ENCODE peak calls at places on chromosome 2, in ten cellular contexts. N is kidney tubule cell, R is lower leg skin, X is fibroblast of the aortic adventitia, S is breast epithelium, G is left cardiac atrium, V is GM03348, Q is KBM-7, E is mesenchymal stem cell, J is left colon. C is an unnamed sample.

GRCh38 chr2:172554352-172555271 is 1.3 kb upstream of the PDK1 start:
- DNase-seq in X (no peak), G (no peak), E (no peak), Q (peak), S (no peak), J (no peak), N (peak), V (no peak), R (no peak), C (no peak)

GRCh38 chr2:239839306-239839705 is 185.8 kb downstream of the NDUFA10 start:
- DNase-seq in X (no peak), J (no peak), V (no peak), G (no peak), N (no peak), S (no peak), E (no peak), Q (no peak), R (peak), C (no peak)

GRCh38 chr2:230492107-230492506 is 76.1 kb downstream of the SP100 start:
- DNase-seq in R (no peak), G (no peak), E (no peak), V (no peak), X (no peak), S (no peak), Q (no peak), J (no peak), N (no peak), C (no peak)

GRCh38 chr2:217451634-217452033 is 551.2 kb downstream of the TNS1 start:
- DNase-seq in R (no peak), J (no peak), V (peak), G (no peak), X (peak), E (peak), S (no peak), Q (no peak), N (peak), C (peak)

GRCh38 chr2:178870703-178871102 is 63.5 kb upstream of the TTN start:
- DNase-seq in R (no peak), J (no peak), S (no peak), Q (no peak), N (peak), G (no peak), E (no peak), V (peak), X (peak), C (peak)

GRCh38 chr2:219272995-219273394 is 6.2 kb upstream of the DNAJB2 start:
- DNase-seq in R (no peak), E (no peak), N (peak), Q (no peak), G (no peak), S (no peak), V (no peak), J (no peak), X (no peak), C (no peak)

GRCh38 chr2:85578243-85579180 is 1.1 kb downstream of the VAMP8 start:
- DNase-seq in R (peak), N (peak), X (no peak), G (peak), S (no peak), V (no peak), Q (peak), J (peak), E (peak), C (no peak)

GRCh38 chr2:218010116-218010837 is 7.5 kb upstream of the TNS1 start:
- DNase-seq in S (no peak), E (peak), J (no peak), Q (peak), G (peak), X (no peak), V (peak), N (peak), R (no peak), C (peak)

GRCh38 chr2:55862673-55863390 is 60.8 kb downstream of the EFEMP1 start:
- DNase-seq in Q (no peak), X (peak), V (peak), G (peak), S (no peak), N (peak), R (no peak), E (peak), J (no peak), C (peak)

GRCh38 chr2:14094592-14094991 is 537.9 kb upstream of the LRATD1 start:
- DNase-seq in R (no peak), N (no peak), S (no peak), X (no peak), G (no peak), E (no peak), J (no peak), Q (no peak), V (no peak), C (no peak)

GRCh38 chr2:131431336-131431735 is 44.6 kb upstream of the TUBA3D start:
- DNase-seq in E (no peak), S (no peak), X (peak), Q (no peak), J (no peak), N (no peak), G (no peak), V (no peak), R (no peak), C (peak)

GRCh38 chr2:122157158-122157557 is 401.7 kb downstream of the TSN start:
- DNase-seq in N (no peak), Q (no peak), E (no peak), J (no peak), V (no peak), X (no peak), S (no peak), G (no peak), R (no peak), C (no peak)

GRCh38 chr2:109193807-109194702 is 65.0 kb downstream of the SH3RF3 start:
- DNase-seq in S (peak), X (no peak), G (no peak), Q (no peak), V (no peak), E (no peak), J (no peak), N (no peak), R (peak), C (no peak)

GRCh38 chr2:150610670-150611279 is 123.3 kb upstream of the RND3 start:
- DNase-seq in V (peak), N (peak), G (no peak), S (no peak), X (peak), R (no peak), J (no peak), Q (peak), E (peak), C (peak)

GRCh38 chr2:70084973-70085710 is 2.1 kb upstream of the PCBP1 start:
- DNase-seq in Q (no peak), S (no peak), X (no peak), N (peak), E (no peak), J (peak), G (no peak), V (no peak), R (peak), C (no peak)

GRCh38 chr2:27306657-27307544 is 1.3 kb downstream of the UCN start:
- DNase-seq in X (no peak), Q (no peak), J (no peak), V (peak), G (peak), S (no peak), R (no peak), N (no peak), E (no peak), C (no peak)

GRCh38 chr2:20933692-20934091 is 110.2 kb downstream of the APOB start:
- DNase-seq in R (no peak), V (no peak), E (no peak), X (no peak), J (no peak), Q (no peak), G (no peak), S (no peak), N (no peak), C (no peak)

GRCh38 chr2:37635359-37636208 is 35.9 kb downstream of the CDC42EP3 start:
- DNase-seq in J (no peak), N (no peak), X (peak), G (no peak), Q (peak), S (no peak), R (no peak), V (no peak), E (peak), C (no peak)

GRCh38 chr2:55518846-55519167 is 711 bp upstream of the CFAP36 start:
- DNase-seq in E (peak), N (no peak), S (no peak), G (no peak), V (peak), R (no peak), X (peak), Q (no peak), J (no peak), C (peak)

GRCh38 chr2:111624401-111625156 is 259.4 kb downstream of the ANAPC1 start:
- DNase-seq in V (peak), X (peak), R (no peak), E (peak), J (no peak), S (no peak), G (no peak), Q (peak), N (no peak), C (peak)

GRCh38 chr2:201580486-201580885 is 62.8 kb downstream of the TMEM237 start:
- DNase-seq in J (no peak), R (no peak), Q (no peak), N (no peak), G (no peak), V (peak), E (peak), S (no peak), X (peak), C (peak)

GRCh38 chr2:30688956-30689401 is 118.3 kb downstream of the CAPN13 start:
- DNase-seq in J (no peak), N (no peak), S (no peak), Q (no peak), G (no peak), V (no peak), X (no peak), E (no peak), R (peak), C (no peak)

GRCh38 chr2:241182531-241183133 is 5.8 kb upstream of the ANO7 start:
- DNase-seq in J (peak), X (no peak), G (no peak), S (no peak), E (no peak), N (no peak), R (no peak), V (no peak), Q (no peak), C (no peak)

GRCh38 chr2:159144776-159145614 is 141.5 kb downstream of the WDSUB1 start:
- DNase-seq in E (no peak), V (no peak), X (no peak), J (no peak), Q (no peak), R (no peak), S (no peak), G (no peak), N (no peak), C (no peak)

GRCh38 chr2:197113221-197113831 is 186.8 kb upstream of the PGAP1 start:
- DNase-seq in Q (peak), V (peak), X (peak), G (no peak), N (peak), J (no peak), E (peak), R (no peak), S (no peak), C (peak)

C was measured in AG20443.